ENCODE peak calls at places on chromosome 22, in five cellular contexts. One of them, this sample, is unnamed.

GRCh38 chr22:50675553-50676199 is 3.1 kb downstream of the SHANK3 start:
- DNase-seq in body of pancreas: no peak
- DNase-seq in upper lobe of left lung: no peak
- DNase-seq in thoracic aorta: no peak
- DNase-seq in PC-9: no peak
- DNase-seq in this sample: no peak

GRCh38 chr22:32803020-32803758 is 1.7 kb downstream of the TIMP3 start:
- DNase-seq in body of pancreas: no peak
- DNase-seq in upper lobe of left lung: peak
- DNase-seq in thoracic aorta: no peak
- DNase-seq in PC-9: peak
- DNase-seq in this sample: no peak

GRCh38 chr22:27207907-27208306 is 550.5 kb downstream of the MIAT start:
- DNase-seq in body of pancreas: no peak
- DNase-seq in upper lobe of left lung: no peak
- DNase-seq in thoracic aorta: no peak
- DNase-seq in PC-9: no peak
- DNase-seq in this sample: no peak

GRCh38 chr22:35835998-35836691 is 118.5 kb downstream of the APOL5 start:
- DNase-seq in body of pancreas: peak
- DNase-seq in upper lobe of left lung: no peak
- DNase-seq in thoracic aorta: no peak
- DNase-seq in PC-9: peak
- DNase-seq in this sample: no peak

GRCh38 chr22:25492162-25492561 is 72.3 kb upstream of the GRK3 start:
- DNase-seq in body of pancreas: no peak
- DNase-seq in upper lobe of left lung: no peak
- DNase-seq in thoracic aorta: no peak
- DNase-seq in PC-9: no peak
- DNase-seq in this sample: no peak

GRCh38 chr22:30876221-30876751 is 92.3 kb downstream of the MORC2 start:
- DNase-seq in body of pancreas: no peak
- DNase-seq in upper lobe of left lung: no peak
- DNase-seq in thoracic aorta: no peak
- DNase-seq in PC-9: no peak
- DNase-seq in this sample: no peak

GRCh38 chr22:32127904-32128303 is 31.2 kb downstream of the C22orf42 start:
- DNase-seq in body of pancreas: no peak
- DNase-seq in upper lobe of left lung: peak
- DNase-seq in thoracic aorta: no peak
- DNase-seq in PC-9: no peak
- DNase-seq in this sample: no peak

GRCh38 chr22:23065495-23066122 is 4.7 kb upstream of the GNAZ start:
- DNase-seq in body of pancreas: no peak
- DNase-seq in upper lobe of left lung: no peak
- DNase-seq in thoracic aorta: no peak
- DNase-seq in PC-9: no peak
- DNase-seq in this sample: no peak

GRCh38 chr22:45212306-45212709 is 28.4 kb downstream of the KIAA0930 start:
- DNase-seq in body of pancreas: peak
- DNase-seq in upper lobe of left lung: peak
- DNase-seq in thoracic aorta: peak
- DNase-seq in PC-9: peak
- DNase-seq in this sample: no peak

GRCh38 chr22:29983296-29983917 is 96.9 kb upstream of the HORMAD2 start:
- DNase-seq in body of pancreas: no peak
- DNase-seq in upper lobe of left lung: no peak
- DNase-seq in thoracic aorta: no peak
- DNase-seq in PC-9: no peak
- DNase-seq in this sample: no peak

GRCh38 chr22:36577019-36577418 is 48.1 kb upstream of the EIF3D start:
- DNase-seq in body of pancreas: no peak
- DNase-seq in upper lobe of left lung: no peak
- DNase-seq in thoracic aorta: no peak
- DNase-seq in PC-9: peak
- DNase-seq in this sample: no peak

GRCh38 chr22:49938565-49939136 is 20.2 kb downstream of the CRELD2 start:
- DNase-seq in body of pancreas: no peak
- DNase-seq in upper lobe of left lung: peak
- DNase-seq in thoracic aorta: no peak
- DNase-seq in PC-9: no peak
- DNase-seq in this sample: no peak

GRCh38 chr22:50723991-50724390 is 14.0 kb upstream of the ACR start:
- DNase-seq in body of pancreas: no peak
- DNase-seq in upper lobe of left lung: no peak
- DNase-seq in thoracic aorta: no peak
- DNase-seq in PC-9: no peak
- DNase-seq in this sample: no peak

GRCh38 chr22:37370306-37370979 is 56.8 kb downstream of the ELFN2 start:
- DNase-seq in body of pancreas: no peak
- DNase-seq in upper lobe of left lung: no peak
- DNase-seq in thoracic aorta: no peak
- DNase-seq in PC-9: no peak
- DNase-seq in this sample: peak

GRCh38 chr22:45262931-45263789 is 21.6 kb upstream of the UPK3A start:
- DNase-seq in body of pancreas: peak
- DNase-seq in upper lobe of left lung: peak
- DNase-seq in thoracic aorta: no peak
- DNase-seq in PC-9: no peak
- DNase-seq in this sample: peak

GRCh38 chr22:32723632-32724031 is 77.9 kb upstream of the TIMP3 start:
- DNase-seq in body of pancreas: peak
- DNase-seq in upper lobe of left lung: peak
- DNase-seq in thoracic aorta: no peak
- DNase-seq in PC-9: peak
- DNase-seq in this sample: peak

GRCh38 chr22:31509041-31509440 is 12.7 kb downstream of the SFI1 start:
- DNase-seq in body of pancreas: no peak
- DNase-seq in upper lobe of left lung: no peak
- DNase-seq in thoracic aorta: no peak
- DNase-seq in PC-9: no peak
- DNase-seq in this sample: no peak

GRCh38 chr22:26546282-26546681 is 34.0 kb upstream of the TFIP11 start:
- DNase-seq in body of pancreas: no peak
- DNase-seq in upper lobe of left lung: no peak
- DNase-seq in thoracic aorta: no peak
- DNase-seq in PC-9: no peak
- DNase-seq in this sample: no peak

GRCh38 chr22:20060700-20061480 is 19.2 kb upstream of the DGCR8 start:
- DNase-seq in body of pancreas: no peak
- DNase-seq in upper lobe of left lung: no peak
- DNase-seq in thoracic aorta: no peak
- DNase-seq in PC-9: no peak
- DNase-seq in this sample: no peak

GRCh38 chr22:44735518-44736428 is 16.6 kb upstream of the ARHGAP8 start:
- DNase-seq in body of pancreas: peak
- DNase-seq in upper lobe of left lung: peak
- DNase-seq in thoracic aorta: no peak
- DNase-seq in PC-9: peak
- DNase-seq in this sample: peak

GRCh38 chr22:35258144-35258988 is 1.1 kb downstream of the HMGXB4 start:
- DNase-seq in body of pancreas: peak
- DNase-seq in upper lobe of left lung: no peak
- DNase-seq in thoracic aorta: no peak
- DNase-seq in PC-9: no peak
- DNase-seq in this sample: no peak

GRCh38 chr22:45218974-45219373 is 21.7 kb downstream of the KIAA0930 start:
- DNase-seq in body of pancreas: no peak
- DNase-seq in upper lobe of left lung: no peak
- DNase-seq in thoracic aorta: no peak
- DNase-seq in PC-9: no peak
- DNase-seq in this sample: no peak

GRCh38 chr22:20918663-20919220 is 1.5 kb downstream of the CRKL start:
- DNase-seq in body of pancreas: peak
- DNase-seq in upper lobe of left lung: no peak
- DNase-seq in thoracic aorta: no peak
- DNase-seq in PC-9: no peak
- DNase-seq in this sample: no peak

GRCh38 chr22:48054596-48054995 is 1292.1 kb downstream of the TBC1D22A start:
- DNase-seq in body of pancreas: no peak
- DNase-seq in upper lobe of left lung: no peak
- DNase-seq in thoracic aorta: no peak
- DNase-seq in PC-9: no peak
- DNase-seq in this sample: no peak

GRCh38 chr22:23837911-23838685 is 708 bp downstream of the DERL3 start:
- DNase-seq in body of pancreas: no peak
- DNase-seq in upper lobe of left lung: peak
- DNase-seq in thoracic aorta: no peak
- DNase-seq in PC-9: no peak
- DNase-seq in this sample: no peak

GRCh38 chr22:49663823-49664222 is 163.8 kb downstream of the BRD1 start:
- DNase-seq in body of pancreas: no peak
- DNase-seq in upper lobe of left lung: no peak
- DNase-seq in thoracic aorta: no peak
- DNase-seq in PC-9: no peak
- DNase-seq in this sample: no peak

GRCh38 chr22:48517039-48518030 is 1310.3 kb downstream of the BRD1 start:
- DNase-seq in body of pancreas: peak
- DNase-seq in upper lobe of left lung: peak
- DNase-seq in thoracic aorta: no peak
- DNase-seq in PC-9: peak
- DNase-seq in this sample: no peak

DNA sequence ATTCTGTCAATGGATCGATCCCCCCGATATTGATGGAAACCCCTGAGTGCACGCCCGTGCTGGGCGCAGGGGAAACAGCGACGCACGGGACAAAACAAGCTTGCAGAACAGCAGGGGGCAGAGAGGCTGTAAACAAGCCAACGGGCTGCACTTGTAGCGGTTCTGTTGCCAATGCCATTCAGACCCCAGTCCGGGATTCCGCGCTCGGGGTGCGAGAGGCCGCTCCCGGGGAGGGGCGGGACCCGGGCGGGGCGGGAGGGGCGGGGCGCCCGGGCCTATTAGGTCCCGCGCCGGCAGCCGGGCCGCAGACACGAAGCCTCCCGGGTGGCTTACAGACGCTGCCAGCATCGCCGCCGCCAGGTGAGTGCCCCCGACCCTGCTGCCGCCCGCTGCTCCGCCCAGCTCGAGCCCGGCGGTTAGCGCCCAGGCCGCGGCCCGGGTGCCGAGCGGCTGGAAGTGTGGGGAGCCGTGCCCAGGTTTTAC is at the start of gene BIK:
- DNase-seq in body of pancreas: peak
- DNase-seq in upper lobe of left lung: peak
- DNase-seq in thoracic aorta: no peak
- DNase-seq in PC-9: peak
- DNase-seq in this sample: peak
- TF ChIP-seq CTCF in body of pancreas: no peak
- TF ChIP-seq CTCF in upper lobe of left lung: no peak
- TF ChIP-seq CTCF in thoracic aorta: peak
- TF ChIP-seq CTCF in PC-9: peak
- TF ChIP-seq CTCF in this sample: no peak

DNA sequence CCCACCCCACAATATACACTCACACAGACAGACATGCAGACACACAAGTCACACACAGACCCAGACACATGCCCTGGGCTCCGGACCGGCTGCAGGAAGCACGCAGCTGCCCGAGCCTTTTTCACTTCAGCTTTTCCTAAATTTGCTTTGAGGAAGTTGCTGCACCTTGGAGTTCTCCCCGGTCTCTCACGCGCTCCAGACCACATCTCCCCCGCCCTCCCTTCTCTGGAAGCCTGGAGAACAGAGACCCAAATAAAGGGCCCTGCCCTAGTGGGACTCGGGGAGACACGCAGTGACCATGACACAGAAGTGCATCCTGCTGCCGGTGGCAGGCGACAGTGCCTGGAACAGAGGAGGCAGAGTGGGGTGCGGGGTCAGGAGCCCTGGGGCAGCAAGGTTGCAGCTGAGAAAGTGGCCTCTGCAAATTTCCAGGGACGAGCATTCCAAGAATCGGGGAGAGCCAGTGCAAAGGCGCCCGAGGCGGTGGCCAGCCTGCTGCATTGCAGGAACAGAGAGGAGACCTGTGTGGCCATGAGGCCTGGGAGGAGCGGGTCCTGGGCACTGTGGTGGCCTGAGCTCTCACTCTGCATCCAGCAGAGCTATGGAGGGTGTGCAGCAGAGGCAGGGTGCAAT is 19.1 kb downstream of the RPL3 start:
- DNase-seq in body of pancreas: no peak
- DNase-seq in upper lobe of left lung: peak
- DNase-seq in thoracic aorta: no peak
- DNase-seq in PC-9: peak
- DNase-seq in this sample: no peak
- TF ChIP-seq CTCF in body of pancreas: no peak
- TF ChIP-seq CTCF in upper lobe of left lung: peak
- TF ChIP-seq CTCF in thoracic aorta: peak
- TF ChIP-seq CTCF in PC-9: no peak
- TF ChIP-seq CTCF in this sample: no peak

GRCh38 chr22:46538816-46539163 is 1.4 kb upstream of the CELSR1 start:
- DNase-seq in body of pancreas: no peak
- DNase-seq in upper lobe of left lung: no peak
- DNase-seq in thoracic aorta: no peak
- DNase-seq in PC-9: no peak
- DNase-seq in this sample: no peak

GRCh38 chr22:46545041-46545796 is 7.8 kb upstream of the CELSR1 start:
- DNase-seq in body of pancreas: no peak
- DNase-seq in upper lobe of left lung: no peak
- DNase-seq in thoracic aorta: no peak
- DNase-seq in PC-9: no peak
- DNase-seq in this sample: no peak

GRCh38 chr22:46541536-46541935 is 4.1 kb upstream of the CELSR1 start:
- DNase-seq in body of pancreas: no peak
- DNase-seq in upper lobe of left lung: no peak
- DNase-seq in thoracic aorta: no peak
- DNase-seq in PC-9: no peak
- DNase-seq in this sample: no peak

GRCh38 chr22:46539169-46539568 is 1.7 kb upstream of the CELSR1 start:
- DNase-seq in body of pancreas: no peak
- DNase-seq in upper lobe of left lung: no peak
- DNase-seq in thoracic aorta: no peak
- DNase-seq in PC-9: peak
- DNase-seq in this sample: no peak

GRCh38 chr22:46542011-46542985 is 4.9 kb upstream of the CELSR1 start:
- DNase-seq in body of pancreas: peak
- DNase-seq in upper lobe of left lung: peak
- DNase-seq in thoracic aorta: no peak
- DNase-seq in PC-9: peak
- DNase-seq in this sample: peak
- TF ChIP-seq CTCF in body of pancreas: peak
- TF ChIP-seq CTCF in upper lobe of left lung: peak
- TF ChIP-seq CTCF in thoracic aorta: peak
- TF ChIP-seq CTCF in PC-9: peak
- TF ChIP-seq CTCF in this sample: no peak

GRCh38 chr22:17788023-17788330 is 13.7 kb upstream of the BID start:
- DNase-seq in body of pancreas: no peak
- DNase-seq in upper lobe of left lung: no peak
- DNase-seq in thoracic aorta: no peak
- DNase-seq in PC-9: no peak
- DNase-seq in this sample: no peak

GRCh38 chr22:17785185-17786184 is 11.2 kb upstream of the BID start:
- DNase-seq in body of pancreas: peak
- DNase-seq in upper lobe of left lung: peak
- DNase-seq in thoracic aorta: no peak
- DNase-seq in PC-9: peak
- DNase-seq in this sample: peak

GRCh38 chr22:17787159-17788022 is 13.1 kb upstream of the BID start:
- DNase-seq in body of pancreas: no peak
- DNase-seq in upper lobe of left lung: no peak
- DNase-seq in thoracic aorta: no peak
- DNase-seq in PC-9: no peak
- DNase-seq in this sample: no peak

GRCh38 chr22:17784776-17785175 is 10.5 kb upstream of the BID start:
- DNase-seq in body of pancreas: no peak
- DNase-seq in upper lobe of left lung: no peak
- DNase-seq in thoracic aorta: no peak
- DNase-seq in PC-9: no peak
- DNase-seq in this sample: no peak

GRCh38 chr22:17786435-17787158 is 12.3 kb upstream of the BID start:
- DNase-seq in body of pancreas: no peak
- DNase-seq in upper lobe of left lung: no peak
- DNase-seq in thoracic aorta: no peak
- DNase-seq in PC-9: no peak
- DNase-seq in this sample: no peak
- TF ChIP-seq CTCF in body of pancreas: no peak
- TF ChIP-seq CTCF in upper lobe of left lung: no peak
- TF ChIP-seq CTCF in thoracic aorta: no peak
- TF ChIP-seq CTCF in PC-9: no peak
- TF ChIP-seq CTCF in this sample: no peak